ENCODE peak calls at places on chromosome 5, in nine cellular contexts. F is keratinocyte; L is adrenal gland; X is SK-N-SH; B is brain microvascular endothelial cell; M is CD8-positive, alpha-beta T cell; Q is uterus; K is choroid plexus epithelial cell; G is fibroblast of the aortic adventitia. N is an unnamed sample.

GRCh38 chr5:77727190-77727589 is 48.9 kb downstream of the TBCA start:
- DNase-seq in M (no peak), G (no peak), X (no peak), L (no peak), F (no peak), Q (no peak), K (no peak), B (no peak), N (no peak)

GRCh38 chr5:173423452-173424117 is 95.4 kb upstream of the STC2 start:
- DNase-seq in L (no peak), X (no peak), Q (no peak), B (no peak), G (no peak), K (no peak), M (no peak), F (no peak), N (no peak)

GRCh38 chr5:138093036-138093435 is 9.2 kb downstream of the WNT8A start:
- DNase-seq in B (no peak), X (no peak), F (no peak), L (no peak), G (no peak), Q (no peak), M (no peak), K (no peak), N (no peak)

GRCh38 chr5:88667187-88668141 is 215.5 kb downstream of the MEF2C start:
- DNase-seq in X (no peak), G (no peak), L (no peak), K (no peak), Q (no peak), M (no peak), F (no peak), B (no peak), N (no peak)

GRCh38 chr5:28104080-28104479 is 1065.7 kb upstream of the CDH9 start:
- DNase-seq in K (no peak), B (no peak), L (no peak), X (no peak), Q (no peak), F (no peak), M (no peak), G (no peak), N (no peak)

GRCh38 chr5:149411738-149412519 is 32.8 kb upstream of the IL17B start:
- DNase-seq in X (no peak), M (no peak), K (no peak), F (no peak), G (no peak), L (no peak), B (no peak), Q (no peak), N (no peak)

GRCh38 chr5:117454716-117455212 is 880.1 kb upstream of the SEMA6A start:
- DNase-seq in G (no peak), X (peak; percentile 12), Q (peak; percentile 19), M (no peak), B (no peak), F (peak; percentile 17), K (peak; percentile 17), L (peak; percentile 12), N (no peak)

GRCh38 chr5:175460126-175460525 is 16.1 kb upstream of the DRD1 start:
- DNase-seq in M (no peak), G (peak; percentile 39), Q (no peak), K (peak; percentile 43), L (no peak), F (no peak), X (no peak), B (no peak), N (no peak)

GRCh38 chr5:37665889-37666288 is 174.0 kb downstream of the GDNF start:
- DNase-seq in X (no peak), G (no peak), B (no peak), K (no peak), M (no peak), Q (peak; percentile 56), F (no peak), L (peak; percentile 90), N (no peak)

GRCh38 chr5:95843733-95844223 is 21.3 kb upstream of the GLRX start:
- DNase-seq in G (peak; percentile 73), X (no peak), L (no peak), K (peak; percentile 87), M (no peak), F (no peak), B (no peak), Q (no peak), N (no peak)

GRCh38 chr5:95840969-95841368 is 18.4 kb upstream of the GLRX start:
- DNase-seq in M (no peak), X (no peak), Q (no peak), B (no peak), K (no peak), L (no peak), G (no peak), F (no peak), N (no peak)

GRCh38 chr5:95845401-95845800 is 22.9 kb upstream of the GLRX start:
- DNase-seq in M (no peak), L (no peak), X (no peak), K (no peak), B (no peak), Q (no peak), F (no peak), G (no peak), N (no peak)

GRCh38 chr5:95841914-95842812 is 19.6 kb upstream of the GLRX start:
- DNase-seq in X (no peak), B (no peak), F (no peak), L (no peak), Q (peak; percentile 61), K (peak; percentile 80), G (peak; percentile 97), M (no peak), N (no peak)

DNA sequence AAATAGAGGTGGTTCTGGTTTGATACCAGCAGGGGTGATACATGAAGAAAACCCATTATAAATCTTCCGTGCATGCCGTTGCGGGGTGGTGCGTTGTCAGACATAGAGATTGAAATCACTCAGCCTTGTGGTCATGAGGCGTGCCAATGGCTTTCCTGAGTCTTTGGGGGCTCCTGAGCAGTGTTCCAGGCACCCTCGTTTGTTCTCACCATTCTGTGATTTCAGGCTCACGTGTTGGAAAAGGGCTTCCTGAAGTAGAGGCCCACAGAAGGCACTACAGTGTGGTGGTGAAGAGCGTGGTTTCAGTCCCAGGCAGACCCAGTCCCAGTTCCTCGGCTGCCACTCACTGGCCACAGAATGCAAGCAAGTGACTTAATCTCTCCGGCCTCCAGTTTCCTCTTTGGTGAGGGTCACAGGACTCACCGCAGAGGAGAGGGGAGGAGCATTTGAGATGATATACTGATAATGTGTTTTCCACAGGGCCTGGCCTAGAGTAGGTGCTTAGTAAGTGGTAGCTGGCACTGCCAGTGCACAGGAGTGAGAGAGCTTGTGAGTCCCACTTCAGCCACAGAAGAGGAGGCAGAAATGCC is 20.5 kb upstream of the GLRX start:
- DNase-seq in M (no peak), Q (no peak), G (peak; percentile 41), L (peak; percentile 89), K (peak; percentile 91), X (no peak), B (peak; percentile 84), F (no peak), N (no peak)
- TF ChIP-seq CTCF in M (no peak), Q (no peak), G (no peak), L (peak; percentile 18), K (peak; percentile 36), X (no peak), B (peak; percentile 55), F (no peak), N (peak; percentile 42)

DNA sequence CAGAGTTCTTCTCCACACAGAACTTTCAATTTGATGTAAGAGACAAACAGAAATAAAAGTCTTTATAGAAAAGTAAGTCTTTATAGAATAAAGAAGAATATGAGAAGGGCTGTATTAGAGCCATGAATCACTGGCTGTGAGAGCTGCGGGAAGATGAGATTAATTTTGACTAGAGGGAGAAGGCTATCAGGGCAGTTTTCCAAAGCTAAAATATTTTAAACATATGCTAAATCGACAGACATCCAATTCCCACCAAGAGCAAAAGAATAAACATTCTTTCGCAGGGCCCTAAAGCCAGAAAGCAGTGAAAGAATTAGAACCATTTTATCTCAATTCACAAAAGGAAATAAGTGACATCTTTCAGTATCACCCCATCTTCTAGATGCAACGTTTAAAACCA is 208.3 kb upstream of the MAP3K1 start:
- DNase-seq in B (no peak), K (peak; percentile 13), M (no peak), Q (no peak), X (no peak), L (no peak), F (no peak), G (no peak), N (no peak)
- H3K4me3 ChIP-seq in B (no peak overlapping the region), K (no peak overlapping the region), M (no peak overlapping the region), Q (no peak overlapping the region), X (no peak overlapping the region), L (no peak overlapping the region), F (no peak overlapping the region), G (no peak overlapping the region), N (no peak overlapping the region)

DNA sequence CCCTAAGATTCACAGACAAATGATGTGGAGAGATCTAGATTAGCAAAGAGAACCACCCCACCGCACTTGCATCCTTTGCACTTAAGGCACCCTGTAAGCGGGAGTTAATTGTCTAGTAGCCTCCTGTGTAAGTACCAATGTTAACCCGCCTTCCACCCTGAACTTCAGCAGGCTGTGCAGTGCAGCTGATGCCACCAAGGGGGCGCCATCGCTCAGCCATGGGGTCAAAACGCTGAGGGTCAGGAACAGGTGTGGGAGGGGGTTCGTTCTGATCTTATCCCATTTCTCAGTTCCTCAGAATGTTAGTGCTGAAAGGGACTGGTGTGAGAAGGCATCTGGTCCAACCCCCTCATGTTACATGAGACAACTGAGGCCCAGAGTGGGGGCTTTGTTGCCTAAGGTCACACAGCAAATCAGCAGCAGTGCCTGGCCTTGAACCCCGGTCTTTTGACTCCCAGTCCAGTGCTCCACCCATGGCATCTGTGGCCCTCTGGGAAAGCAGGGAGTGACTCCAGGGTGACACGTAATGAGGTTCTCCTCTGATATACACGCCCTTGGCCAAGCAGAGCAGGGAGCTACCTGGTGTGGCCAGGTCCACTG is 57.3 kb downstream of the CYFIP2 start:
- DNase-seq in B (no peak), M (no peak), Q (no peak), L (no peak), K (no peak), G (no peak), F (no peak), X (peak; percentile 45), N (no peak)
- TF ChIP-seq CTCF in B (peak; percentile 53), M (peak; percentile 16), Q (no peak), L (peak; percentile 11), K (peak; percentile 32), G (peak; percentile 24), F (peak; percentile 26), X (peak; percentile 44), N (peak; percentile 45)

GRCh38 chr5:127342364-127342763 is 51.8 kb downstream of the MEGF10 start:
- DNase-seq in Q (no peak), L (no peak), M (no peak), K (no peak), X (no peak), G (no peak), F (no peak), B (no peak), N (no peak)

GRCh38 chr5:127343866-127344265 is 53.3 kb downstream of the MEGF10 start:
- DNase-seq in M (no peak), K (no peak), X (no peak), G (no peak), B (no peak), Q (no peak), F (no peak), L (no peak), N (no peak)

GRCh38 chr5:127340606-127341005 is 50.0 kb downstream of the MEGF10 start:
- DNase-seq in Q (no peak), X (no peak), F (no peak), G (no peak), L (no peak), B (no peak), K (no peak), M (no peak), N (no peak)

GRCh38 chr5:127338501-127338900 is 47.9 kb downstream of the MEGF10 start:
- DNase-seq in K (no peak), B (no peak), X (no peak), L (no peak), M (no peak), G (no peak), Q (no peak), F (no peak), N (no peak)

GRCh38 chr5:127343313-127343712 is 52.7 kb downstream of the MEGF10 start:
- DNase-seq in Q (no peak), G (no peak), L (no peak), X (no peak), M (no peak), K (no peak), F (no peak), B (no peak), N (no peak)
- H3K4me3 ChIP-seq in Q (no peak overlapping the region), G (no peak overlapping the region), L (no peak overlapping the region), X (no peak overlapping the region), M (no peak overlapping the region), K (no peak overlapping the region), F (no peak overlapping the region), B (no peak overlapping the region), N (no peak overlapping the region)

N was measured in epithelial cell of proximal tubule.